ENCODE peak calls at places on chromosomes 16 and 17, in five cellular contexts. Y is BE2C, L is HFFc6, V is lung, J is breast epithelium. I is an unnamed sample.

GRCh38 chr17:21549107-21549687 is 143.1 kb upstream of the KCNJ18 start:
- DNase-seq in V (no peak), L (peak), Y (no peak), J (no peak), I (no peak)

GRCh38 chr17:28949185-28950016 is 1.9 kb downstream of the PHF12 start:
- DNase-seq in V (peak), L (peak), Y (peak), J (peak), I (peak)

GRCh38 chr16:14280541-14280940 is 209.4 kb downstream of the MRTFB start:
- DNase-seq in L (no peak), V (no peak), J (no peak), Y (no peak), I (no peak)

GRCh38 chr16:53219795-53220194 is 165.0 kb downstream of the CHD9 start:
- DNase-seq in J (no peak), V (no peak), L (peak), Y (no peak), I (no peak)

GRCh38 chr16:2974319-2975056 is 5.3 kb downstream of the PAQR4 start:
- DNase-seq in V (no peak), L (no peak), Y (no peak), J (no peak), I (no peak)

GRCh38 chr16:54331241-54332002 is 44.8 kb upstream of the IRX3 start:
- DNase-seq in J (no peak), V (no peak), Y (no peak), L (no peak), I (peak)

GRCh38 chr17:64399767-64400156 is 9.1 kb upstream of the PECAM1 start:
- DNase-seq in L (no peak), Y (no peak), J (no peak), V (no peak), I (no peak)

GRCh38 chr17:45935710-45936509 is 41.6 kb downstream of the MAPT start:
- DNase-seq in V (no peak), Y (no peak), J (no peak), L (no peak), I (no peak)

GRCh38 chr17:61574542-61575351 is 16.3 kb downstream of the NACA2 start:
- DNase-seq in Y (peak), L (peak), V (no peak), J (no peak), I (peak)

DNA sequence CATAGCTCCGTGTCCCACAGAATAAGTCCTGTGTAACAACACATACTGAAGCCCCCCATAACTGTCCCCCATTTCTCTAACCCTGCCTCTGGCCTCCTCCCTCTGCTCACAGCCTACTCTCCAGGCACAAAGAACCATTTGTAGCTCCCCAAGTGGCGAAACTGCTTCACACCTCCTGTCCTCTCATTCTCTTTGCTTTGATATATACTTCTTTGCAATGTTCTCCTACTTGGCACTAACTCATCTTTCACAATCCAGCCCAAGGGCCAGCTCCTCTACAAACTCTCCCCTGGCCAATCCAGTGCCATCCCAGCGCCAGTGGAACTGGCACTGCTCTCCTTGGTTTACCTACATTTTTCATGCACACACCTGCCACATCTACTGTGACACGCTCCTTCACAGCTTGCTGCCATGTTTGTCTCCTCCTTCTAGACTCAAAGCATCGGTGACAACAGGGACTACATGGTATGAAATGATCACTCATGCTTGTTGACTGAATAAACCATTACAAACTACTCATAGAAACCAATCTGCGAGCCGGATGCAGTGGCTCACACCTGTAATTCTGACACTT is 12.8 kb downstream of the CYTH1 start:
- DNase-seq in L (no peak), Y (no peak), V (no peak), J (no peak), I (no peak)
- TF ChIP-seq CTCF in L (no peak), Y (no peak), V (no peak), J (peak), I (no peak)

GRCh38 chr17:38735161-38735997 is 5.2 kb downstream of the CISD3 start:
- DNase-seq in Y (peak), L (no peak), J (no peak), V (no peak), I (peak)

GRCh38 chr17:38734235-38734633 is 4.1 kb downstream of the CISD3 start:
- DNase-seq in J (no peak), L (no peak), V (no peak), Y (no peak), I (no peak)

GRCh38 chr17:38732376-38733314 is 2.5 kb downstream of the CISD3 start:
- DNase-seq in Y (no peak), J (no peak), L (no peak), V (no peak), I (no peak)

GRCh38 chr17:38731526-38732294 is 1.6 kb downstream of the CISD3 start:
- DNase-seq in J (no peak), V (no peak), Y (no peak), L (no peak), I (no peak)

DNA sequence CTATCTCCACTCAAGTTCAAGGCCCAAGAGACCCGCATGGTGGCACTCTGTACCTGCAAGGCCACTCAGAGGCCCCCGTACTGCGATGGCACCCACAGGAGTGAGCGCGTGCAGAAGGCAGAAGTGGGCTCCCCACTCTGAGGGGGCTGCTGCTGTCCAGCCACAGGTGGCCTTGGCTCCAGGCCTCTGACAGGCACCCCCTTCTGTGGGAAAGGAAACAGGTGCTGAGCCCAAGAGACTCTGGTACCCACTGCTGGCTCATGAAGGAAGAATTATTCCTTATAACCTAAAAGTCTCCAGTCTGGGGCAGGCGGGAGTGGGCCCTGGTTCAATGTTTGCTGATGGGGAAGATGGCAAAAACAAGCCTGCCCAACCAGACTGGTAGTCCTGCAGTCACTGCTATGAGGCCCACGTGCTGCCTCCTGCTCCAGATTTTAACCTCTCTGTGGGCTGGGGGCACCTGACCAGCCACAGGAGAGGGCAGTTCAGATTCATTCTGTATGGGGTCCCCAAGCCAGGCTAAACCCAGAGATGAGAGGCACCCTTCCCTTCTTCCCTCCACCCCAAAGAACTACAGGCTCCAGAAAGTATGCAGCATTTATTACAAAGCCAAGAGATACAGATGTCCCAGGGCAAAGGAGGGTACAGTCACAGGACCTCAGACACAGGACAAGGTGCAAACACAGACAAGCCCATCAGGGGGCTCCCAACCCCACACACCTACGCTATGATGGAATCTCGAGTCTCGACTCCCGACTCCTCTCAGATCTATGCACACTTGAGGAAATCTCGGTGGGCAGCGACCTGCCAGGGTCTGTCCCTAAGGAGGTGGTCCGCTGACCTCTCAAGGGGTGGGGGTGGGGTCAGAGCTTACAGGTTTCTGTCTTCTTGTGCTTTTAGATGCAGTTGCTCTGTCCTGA is 3.4 kb downstream of the CISD3 start:
- DNase-seq in Y (peak), V (no peak), J (no peak), L (no peak), I (no peak)
- TF ChIP-seq CTCF in Y (peak), V (no peak), J (no peak), L (peak), I (no peak)

DNA sequence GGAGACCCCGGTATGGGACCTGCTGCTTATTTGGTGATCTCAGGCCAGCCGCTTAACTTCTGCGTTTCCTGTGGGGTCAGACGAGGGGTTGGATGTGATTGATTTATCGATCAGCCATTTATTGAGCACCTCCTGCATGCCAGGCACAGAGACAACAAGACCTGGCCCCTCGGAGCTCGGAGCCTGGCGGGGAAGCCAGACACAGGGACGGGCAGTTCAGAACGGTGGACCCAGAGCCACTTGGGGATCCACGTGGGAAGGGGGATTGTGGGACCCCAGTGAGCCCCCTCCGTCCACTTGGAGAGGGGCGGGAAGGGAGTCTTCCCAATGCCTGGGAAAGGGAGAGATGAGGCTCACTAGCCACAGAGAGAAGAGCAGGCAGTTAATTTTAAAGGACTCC is 84.7 kb upstream of the CIBAR2 start:
- DNase-seq in J (no peak), Y (no peak), V (no peak), L (no peak), I (no peak)
- TF ChIP-seq CTCF in J (no peak), Y (no peak), V (no peak), L (no peak), I (no peak)

DNA sequence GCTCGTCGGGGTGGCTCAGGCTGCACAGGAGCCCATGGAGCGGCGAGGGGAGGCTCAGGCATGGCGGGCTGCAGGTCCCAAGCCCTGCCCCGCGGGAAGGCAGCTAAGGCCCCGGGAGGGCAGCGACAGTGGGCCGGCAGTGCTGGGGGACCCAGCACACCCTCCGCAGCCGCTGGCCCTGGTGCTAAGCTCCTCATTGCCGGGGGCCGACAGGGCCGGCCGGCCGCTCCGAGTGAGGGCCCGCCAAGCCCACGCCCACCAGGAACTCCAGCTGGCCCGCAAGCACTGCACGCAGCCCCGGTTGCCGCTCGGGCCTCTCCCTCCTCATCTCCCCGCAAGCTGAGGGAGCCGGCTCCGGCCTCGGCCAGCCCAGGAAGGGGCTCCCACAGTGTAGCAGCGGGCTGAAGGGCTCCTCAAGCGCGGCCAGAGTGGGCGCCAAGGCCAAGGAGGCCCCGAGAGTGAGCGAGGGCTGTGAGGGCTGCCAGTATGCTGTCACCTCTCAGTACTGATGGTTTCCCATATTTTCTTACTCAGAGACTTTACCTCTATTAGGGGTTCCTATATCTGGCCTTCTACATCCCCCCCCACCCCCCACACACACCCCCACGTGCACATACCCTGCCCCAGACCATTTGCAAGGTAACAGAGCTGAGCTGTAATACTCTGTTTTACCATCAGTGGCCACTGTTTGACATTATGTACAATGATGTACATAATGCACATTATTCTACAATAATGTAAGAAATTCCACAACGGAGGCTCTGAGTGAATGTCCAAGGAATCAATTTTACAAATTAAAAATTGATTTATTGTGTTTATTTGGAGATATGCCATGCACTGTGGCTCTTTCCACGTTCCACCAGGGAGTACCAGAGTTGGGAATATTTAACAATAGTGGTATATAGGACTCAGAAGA is 3.7 kb upstream of the VAT1L start:
- DNase-seq in Y (no peak), J (no peak), L (no peak), V (no peak), I (no peak)
- TF ChIP-seq CTCF in Y (no peak), J (no peak), L (peak), V (no peak), I (peak)